ENCODE peak calls at places on chromosomes 2 and 18, in nine cellular contexts. One of them, this sample, is unnamed.

GRCh38 chr2:26612522-26613240 is 28.5 kb downstream of the CIB4 start:
- DNase-seq in A549: no peak
- DNase-seq in fibroblast of villous mesenchyme: no peak
- DNase-seq in GDM1: peak; percentile 25
- DNase-seq in BJ: no peak
- DNase-seq in frontal cortex: peak; percentile 33
- DNase-seq in GM12865: no peak
- DNase-seq in colonic mucosa: peak; percentile 39
- DNase-seq in Ammon's horn: peak; percentile 82
- DNase-seq in this sample: no peak

GRCh38 chr2:226677080-226677479 is 122.5 kb downstream of the IRS1 start:
- DNase-seq in A549: no peak
- DNase-seq in fibroblast of villous mesenchyme: no peak
- DNase-seq in GDM1: no peak
- DNase-seq in BJ: no peak
- DNase-seq in frontal cortex: no peak
- DNase-seq in GM12865: no peak
- DNase-seq in colonic mucosa: no peak
- DNase-seq in Ammon's horn: no peak
- DNase-seq in this sample: no peak

GRCh38 chr2:119645173-119645846 is 33.7 kb upstream of the TMEM177 start:
- DNase-seq in A549: no peak
- DNase-seq in fibroblast of villous mesenchyme: no peak
- DNase-seq in GDM1: no peak
- DNase-seq in BJ: no peak
- DNase-seq in frontal cortex: no peak
- DNase-seq in GM12865: no peak
- DNase-seq in colonic mucosa: no peak
- DNase-seq in Ammon's horn: no peak
- DNase-seq in this sample: peak; percentile 25

GRCh38 chr2:70160545-70160944 is 30.3 kb downstream of the C2orf42 start:
- DNase-seq in A549: no peak
- DNase-seq in fibroblast of villous mesenchyme: no peak
- DNase-seq in GDM1: no peak
- DNase-seq in BJ: no peak
- DNase-seq in frontal cortex: no peak
- DNase-seq in GM12865: no peak
- DNase-seq in colonic mucosa: no peak
- DNase-seq in Ammon's horn: no peak
- DNase-seq in this sample: no peak

GRCh38 chr2:207483477-207483876 is 46.3 kb upstream of the CREB1 start:
- DNase-seq in A549: peak; percentile 19
- DNase-seq in fibroblast of villous mesenchyme: no peak
- DNase-seq in GDM1: no peak
- DNase-seq in BJ: no peak
- DNase-seq in frontal cortex: no peak
- DNase-seq in GM12865: no peak
- DNase-seq in colonic mucosa: no peak
- DNase-seq in Ammon's horn: peak; percentile 1
- DNase-seq in this sample: no peak

GRCh38 chr2:62787381-62787780 is 81.9 kb downstream of the EHBP1 start:
- DNase-seq in A549: peak; percentile 50
- DNase-seq in fibroblast of villous mesenchyme: peak; percentile 42
- DNase-seq in GDM1: peak; percentile 24
- DNase-seq in BJ: no peak
- DNase-seq in frontal cortex: peak; percentile 6
- DNase-seq in GM12865: peak; percentile 41
- DNase-seq in colonic mucosa: no peak
- DNase-seq in Ammon's horn: peak; percentile 77
- DNase-seq in this sample: peak; percentile 16

GRCh38 chr2:68196120-68196716 is 38.5 kb downstream of the PNO1 start:
- DNase-seq in A549: peak; percentile 48
- DNase-seq in fibroblast of villous mesenchyme: peak; percentile 62
- DNase-seq in GDM1: no peak
- DNase-seq in BJ: no peak
- DNase-seq in frontal cortex: no peak
- DNase-seq in GM12865: no peak
- DNase-seq in colonic mucosa: peak; percentile 55
- DNase-seq in Ammon's horn: no peak
- DNase-seq in this sample: peak; percentile 33

GRCh38 chr2:106065268-106065982 is 128.7 kb downstream of the UXS1 start:
- DNase-seq in A549: no peak
- DNase-seq in fibroblast of villous mesenchyme: no peak
- DNase-seq in GDM1: no peak
- DNase-seq in BJ: no peak
- DNase-seq in frontal cortex: peak; percentile 12
- DNase-seq in GM12865: no peak
- DNase-seq in colonic mucosa: no peak
- DNase-seq in Ammon's horn: no peak
- DNase-seq in this sample: no peak

GRCh38 chr2:72092099-72092498 is 55.6 kb downstream of the CYP26B1 start:
- DNase-seq in A549: no peak
- DNase-seq in fibroblast of villous mesenchyme: no peak
- DNase-seq in GDM1: no peak
- DNase-seq in BJ: no peak
- DNase-seq in frontal cortex: no peak
- DNase-seq in GM12865: no peak
- DNase-seq in colonic mucosa: peak; percentile 31
- DNase-seq in Ammon's horn: no peak
- DNase-seq in this sample: no peak

GRCh38 chr2:159249955-159250723 is 36.4 kb downstream of the WDSUB1 start:
- DNase-seq in A549: peak; percentile 14
- DNase-seq in fibroblast of villous mesenchyme: peak; percentile 44
- DNase-seq in GDM1: peak; percentile 64
- DNase-seq in BJ: peak; percentile 37
- DNase-seq in frontal cortex: peak; percentile 32
- DNase-seq in GM12865: peak; percentile 24
- DNase-seq in colonic mucosa: peak; percentile 75
- DNase-seq in Ammon's horn: peak; percentile 90
- DNase-seq in this sample: peak; percentile 84

GRCh38 chr18:51168031-51168742 is 29.3 kb downstream of the MEX3C start:
- DNase-seq in A549: peak; percentile 9
- DNase-seq in fibroblast of villous mesenchyme: no peak
- DNase-seq in GDM1: no peak
- DNase-seq in BJ: no peak
- DNase-seq in frontal cortex: no peak
- DNase-seq in GM12865: no peak
- DNase-seq in colonic mucosa: no peak
- DNase-seq in Ammon's horn: no peak
- DNase-seq in this sample: no peak

GRCh38 chr2:221596192-221596591 is 24.1 kb upstream of the EPHA4 start:
- DNase-seq in A549: peak; percentile 10
- DNase-seq in fibroblast of villous mesenchyme: peak; percentile 11
- DNase-seq in GDM1: no peak
- DNase-seq in BJ: no peak
- DNase-seq in frontal cortex: no peak
- DNase-seq in GM12865: no peak
- DNase-seq in colonic mucosa: no peak
- DNase-seq in Ammon's horn: no peak
- DNase-seq in this sample: peak; percentile 48

GRCh38 chr2:696463-696862 is 19.3 kb upstream of the TMEM18 start:
- DNase-seq in A549: no peak
- DNase-seq in fibroblast of villous mesenchyme: no peak
- DNase-seq in GDM1: no peak
- DNase-seq in BJ: no peak
- DNase-seq in frontal cortex: no peak
- DNase-seq in GM12865: no peak
- DNase-seq in colonic mucosa: no peak
- DNase-seq in Ammon's horn: no peak
- DNase-seq in this sample: no peak

GRCh38 chr18:57915241-57915640 is 112.1 kb upstream of the ATP8B1 start:
- DNase-seq in A549: no peak
- DNase-seq in fibroblast of villous mesenchyme: peak; percentile 51
- DNase-seq in GDM1: no peak
- DNase-seq in BJ: no peak
- DNase-seq in frontal cortex: no peak
- DNase-seq in GM12865: no peak
- DNase-seq in colonic mucosa: no peak
- DNase-seq in Ammon's horn: peak; percentile 54
- DNase-seq in this sample: no peak

GRCh38 chr2:46676198-46676597 is 196.8 kb downstream of the TMEM247 start:
- DNase-seq in A549: no peak
- DNase-seq in fibroblast of villous mesenchyme: no peak
- DNase-seq in GDM1: no peak
- DNase-seq in BJ: no peak
- DNase-seq in frontal cortex: no peak
- DNase-seq in GM12865: no peak
- DNase-seq in colonic mucosa: no peak
- DNase-seq in Ammon's horn: no peak
- DNase-seq in this sample: no peak

GRCh38 chr2:199258291-199258690 is 199.4 kb downstream of the SATB2 start:
- DNase-seq in A549: no peak
- DNase-seq in fibroblast of villous mesenchyme: no peak
- DNase-seq in GDM1: no peak
- DNase-seq in BJ: no peak
- DNase-seq in frontal cortex: no peak
- DNase-seq in GM12865: peak; percentile 5
- DNase-seq in colonic mucosa: no peak
- DNase-seq in Ammon's horn: no peak
- DNase-seq in this sample: peak; percentile 34

GRCh38 chr2:26988165-26988879 is 17.9 kb downstream of the MAPRE3 start:
- DNase-seq in A549: no peak
- DNase-seq in fibroblast of villous mesenchyme: peak; percentile 21
- DNase-seq in GDM1: no peak
- DNase-seq in BJ: peak; percentile 54
- DNase-seq in frontal cortex: no peak
- DNase-seq in GM12865: no peak
- DNase-seq in colonic mucosa: no peak
- DNase-seq in Ammon's horn: no peak
- DNase-seq in this sample: peak; percentile 67

GRCh38 chr2:206422493-206422892 is 20.8 kb upstream of the ADAM23 start:
- DNase-seq in A549: no peak
- DNase-seq in fibroblast of villous mesenchyme: peak; percentile 79
- DNase-seq in GDM1: no peak
- DNase-seq in BJ: no peak
- DNase-seq in frontal cortex: no peak
- DNase-seq in GM12865: no peak
- DNase-seq in colonic mucosa: no peak
- DNase-seq in Ammon's horn: no peak
- DNase-seq in this sample: no peak

GRCh38 chr2:171086352-171087290 is 74.1 kb downstream of the TLK1 start:
- DNase-seq in A549: peak; percentile 62
- DNase-seq in fibroblast of villous mesenchyme: peak; percentile 72
- DNase-seq in GDM1: no peak
- DNase-seq in BJ: peak; percentile 11
- DNase-seq in frontal cortex: peak; percentile 2
- DNase-seq in GM12865: peak; percentile 41
- DNase-seq in colonic mucosa: peak; percentile 56
- DNase-seq in Ammon's horn: peak; percentile 72
- DNase-seq in this sample: peak; percentile 40

GRCh38 chr18:31401156-31402025 is 24.8 kb downstream of the DSG4 start:
- DNase-seq in A549: peak; percentile 78
- DNase-seq in fibroblast of villous mesenchyme: no peak
- DNase-seq in GDM1: no peak
- DNase-seq in BJ: no peak
- DNase-seq in frontal cortex: no peak
- DNase-seq in GM12865: no peak
- DNase-seq in colonic mucosa: peak; percentile 35
- DNase-seq in Ammon's horn: no peak
- DNase-seq in this sample: no peak

GRCh38 chr2:134206573-134206972 is 47.3 kb upstream of the MGAT5 start:
- DNase-seq in A549: no peak
- DNase-seq in fibroblast of villous mesenchyme: no peak
- DNase-seq in GDM1: no peak
- DNase-seq in BJ: no peak
- DNase-seq in frontal cortex: no peak
- DNase-seq in GM12865: no peak
- DNase-seq in colonic mucosa: no peak
- DNase-seq in Ammon's horn: peak; percentile 37
- DNase-seq in this sample: peak; percentile 41

GRCh38 chr2:137252934-137253333 is 487.6 kb downstream of the THSD7B start:
- DNase-seq in A549: no peak
- DNase-seq in fibroblast of villous mesenchyme: peak; percentile 2
- DNase-seq in GDM1: no peak
- DNase-seq in BJ: peak; percentile 7
- DNase-seq in frontal cortex: no peak
- DNase-seq in GM12865: peak; percentile 10
- DNase-seq in colonic mucosa: no peak
- DNase-seq in Ammon's horn: no peak
- DNase-seq in this sample: peak; percentile 44

GRCh38 chr2:197198890-197199289 is 111.7 kb downstream of the ANKRD44 start:
- DNase-seq in A549: no peak
- DNase-seq in fibroblast of villous mesenchyme: no peak
- DNase-seq in GDM1: peak; percentile 97
- DNase-seq in BJ: no peak
- DNase-seq in frontal cortex: no peak
- DNase-seq in GM12865: peak; percentile 98
- DNase-seq in colonic mucosa: peak; percentile 54
- DNase-seq in Ammon's horn: peak; percentile 74
- DNase-seq in this sample: no peak

GRCh38 chr2:23434721-23435121 is 49.7 kb downstream of the KLHL29 start:
- DNase-seq in A549: no peak
- DNase-seq in fibroblast of villous mesenchyme: peak; percentile 64
- DNase-seq in GDM1: no peak
- DNase-seq in BJ: no peak
- DNase-seq in frontal cortex: no peak
- DNase-seq in GM12865: no peak
- DNase-seq in colonic mucosa: no peak
- DNase-seq in Ammon's horn: no peak
- DNase-seq in this sample: no peak

GRCh38 chr2:231462729-231463465 is 1.4 kb downstream of the NCL start:
- DNase-seq in A549: no peak
- DNase-seq in fibroblast of villous mesenchyme: no peak
- DNase-seq in GDM1: no peak
- DNase-seq in BJ: no peak
- DNase-seq in frontal cortex: no peak
- DNase-seq in GM12865: no peak
- DNase-seq in colonic mucosa: no peak
- DNase-seq in Ammon's horn: no peak
- DNase-seq in this sample: no peak

GRCh38 chr2:168699834-168700417 is 102.5 kb upstream of the NOSTRIN start:
- DNase-seq in A549: no peak
- DNase-seq in fibroblast of villous mesenchyme: peak; percentile 91
- DNase-seq in GDM1: no peak
- DNase-seq in BJ: peak; percentile 27
- DNase-seq in frontal cortex: no peak
- DNase-seq in GM12865: no peak
- DNase-seq in colonic mucosa: peak; percentile 93
- DNase-seq in Ammon's horn: peak; percentile 71
- DNase-seq in this sample: peak; percentile 16

GRCh38 chr2:120930861-120931260 is 195.2 kb downstream of the GLI2 start:
- DNase-seq in A549: no peak
- DNase-seq in fibroblast of villous mesenchyme: no peak
- DNase-seq in GDM1: no peak
- DNase-seq in BJ: no peak
- DNase-seq in frontal cortex: no peak
- DNase-seq in GM12865: no peak
- DNase-seq in colonic mucosa: no peak
- DNase-seq in Ammon's horn: no peak
- DNase-seq in this sample: peak; percentile 53

GRCh38 chr2:197904446-197904845 is 100.1 kb downstream of the PLCL1 start:
- DNase-seq in A549: no peak
- DNase-seq in fibroblast of villous mesenchyme: no peak
- DNase-seq in GDM1: no peak
- DNase-seq in BJ: no peak
- DNase-seq in frontal cortex: no peak
- DNase-seq in GM12865: peak; percentile 21
- DNase-seq in colonic mucosa: no peak
- DNase-seq in Ammon's horn: no peak
- DNase-seq in this sample: no peak

GRCh38 chr2:167510071-167510759 is 621.9 kb downstream of the XIRP2 start:
- DNase-seq in A549: peak; percentile 60
- DNase-seq in fibroblast of villous mesenchyme: no peak
- DNase-seq in GDM1: no peak
- DNase-seq in BJ: no peak
- DNase-seq in frontal cortex: no peak
- DNase-seq in GM12865: no peak
- DNase-seq in colonic mucosa: no peak
- DNase-seq in Ammon's horn: no peak
- DNase-seq in this sample: no peak

GRCh38 chr2:222753251-222753824 is 81.9 kb downstream of the MOGAT1 start:
- DNase-seq in A549: no peak
- DNase-seq in fibroblast of villous mesenchyme: peak; percentile 80
- DNase-seq in GDM1: no peak
- DNase-seq in BJ: no peak
- DNase-seq in frontal cortex: no peak
- DNase-seq in GM12865: no peak
- DNase-seq in colonic mucosa: no peak
- DNase-seq in Ammon's horn: no peak
- DNase-seq in this sample: no peak

GRCh38 chr2:153622285-153622684 is 143.7 kb upstream of the RPRM start:
- DNase-seq in A549: peak; percentile 17
- DNase-seq in fibroblast of villous mesenchyme: no peak
- DNase-seq in GDM1: no peak
- DNase-seq in BJ: no peak
- DNase-seq in frontal cortex: no peak
- DNase-seq in GM12865: no peak
- DNase-seq in colonic mucosa: no peak
- DNase-seq in Ammon's horn: no peak
- DNase-seq in this sample: no peak